ENCODE peak calls at places on chromosomes 2 and 18, in six cellular contexts. R is stimulated activated CD8-positive, alpha-beta memory T cell treated with anti-CD3 and anti-CD28 coated beads, Interleukin-15, amount 100 ng/mL, for 4 hours; F is A549; Z is foreskin fibroblast; K is stimulated activated CD4-positive, alpha-beta T cell treated with anti-CD3 and anti-CD28 coated beads, Interleukin-1b, Interleukin-23, amount 100 ng/mL, for 4 hours; A is GDM1. E is an unnamed sample.

GRCh38 chr2:68536000-68536399 is 68.6 kb downstream of the APLF start:
- DNase-seq in Z (no peak), K (no peak), R (no peak), F (no peak), A (peak; percentile 13), E (no peak)

GRCh38 chr18:67104700-67105284 is 411.7 kb downstream of the DSEL start:
- DNase-seq in R (no peak), A (peak; percentile 32), K (peak; percentile 10), Z (peak; percentile 58), F (peak; percentile 1), E (no peak)

GRCh38 chr2:24404582-24404981 is 44.2 kb upstream of the ITSN2 start:
- DNase-seq in Z (peak; percentile 64), A (no peak), F (no peak), R (no peak), K (no peak), E (no peak)

GRCh38 chr2:601387-601698 is 75.9 kb downstream of the TMEM18 start:
- DNase-seq in Z (no peak), R (no peak), F (no peak), A (no peak), K (no peak), E (no peak)

GRCh38 chr2:15813481-15814266 is 126.7 kb upstream of the MYCN start:
- DNase-seq in R (no peak), Z (no peak), K (no peak), F (no peak), A (no peak), E (no peak)

GRCh38 chr2:113058411-113058994 is 495 bp upstream of the IL36RN start:
- DNase-seq in F (no peak), K (no peak), Z (no peak), R (no peak), A (no peak), E (no peak)

GRCh38 chr18:13397504-13398163 is 179.1 kb downstream of the LDLRAD4 start:
- DNase-seq in Z (no peak), K (no peak), F (no peak), R (no peak), A (no peak), E (no peak)

GRCh38 chr2:103656558-103656957 is 894.7 kb downstream of the TMEM182 start:
- DNase-seq in F (no peak), A (no peak), R (no peak), K (no peak), Z (no peak), E (no peak)

GRCh38 chr2:239288951-239289481 is 111.8 kb downstream of the HDAC4 start:
- DNase-seq in R (no peak), K (no peak), F (no peak), Z (no peak), A (no peak), E (no peak)

GRCh38 chr18:48032876-48033769 is 102.7 kb upstream of the SMAD2 start:
- DNase-seq in Z (peak; percentile 62), R (no peak), A (no peak), K (no peak), F (no peak), E (no peak)

GRCh38 chr2:54767921-54768320 is 44.5 kb downstream of the EML6 start:
- DNase-seq in F (no peak), K (no peak), A (no peak), R (no peak), Z (peak; percentile 80), E (no peak)

GRCh38 chr18:61954347-61954746 is 61.5 kb upstream of the RNF152 start:
- DNase-seq in Z (no peak), K (no peak), A (no peak), R (no peak), F (no peak), E (no peak)

GRCh38 chr2:884027-884748 is 66.5 kb upstream of the SNTG2 start:
- DNase-seq in A (no peak), R (no peak), F (no peak), K (no peak), Z (no peak), E (no peak)

GRCh38 chr2:80186262-80186661 is 118.3 kb downstream of the LRRTM1 start:
- DNase-seq in A (no peak), Z (no peak), K (no peak), R (no peak), F (no peak), E (no peak)

GRCh38 chr2:150165479-150165878 is 322.0 kb downstream of the RND3 start:
- DNase-seq in K (no peak), R (no peak), A (no peak), Z (no peak), F (no peak), E (no peak)

GRCh38 chr2:223222397-223222796 is 170.4 kb downstream of the KCNE4 start:
- DNase-seq in A (no peak), R (no peak), F (peak; percentile 15), Z (peak; percentile 53), K (no peak), E (no peak)

GRCh38 chr2:226020179-226020578 is 620.7 kb downstream of the NYAP2 start:
- DNase-seq in F (no peak), A (no peak), Z (peak; percentile 64), K (no peak), R (no peak), E (no peak)

GRCh38 chr18:41713969-41714700 is 240.9 kb upstream of the PIK3C3 start:
- DNase-seq in K (no peak), R (no peak), A (no peak), Z (no peak), F (no peak), E (no peak)

GRCh38 chr2:20184067-20184938 is 40.6 kb downstream of the SDC1 start:
- DNase-seq in F (peak; percentile 86), R (no peak), A (no peak), Z (peak; percentile 67), K (no peak), E (no peak)

GRCh38 chr2:275457-275856 is 10.7 kb downstream of the ACP1 start:
- DNase-seq in F (no peak), R (no peak), A (no peak), Z (no peak), K (no peak), E (no peak)

GRCh38 chr18:79133724-79134123 is 64.5 kb downstream of the ATP9B start:
- DNase-seq in Z (no peak), A (no peak), R (no peak), K (no peak), F (no peak), E (no peak)

GRCh38 chr2:232779935-232780334 is 3.6 kb upstream of the KCNJ13 start:
- DNase-seq in F (no peak), Z (no peak), A (no peak), R (no peak), K (no peak), E (no peak)

GRCh38 chr18:32019251-32019943 is 772 bp downstream of the RNF125 start:
- DNase-seq in Z (peak; percentile 55), F (peak; percentile 16), R (no peak), A (no peak), K (peak; percentile 27), E (peak; percentile 25)

GRCh38 chr2:25043241-25043867 is 1.5 kb downstream of the EFR3B start:
- DNase-seq in K (peak; percentile 30), F (peak; percentile 62), A (no peak), R (peak; percentile 13), Z (peak; percentile 85), E (peak; percentile 29)

GRCh38 chr2:108571262-108571661 is 37.0 kb downstream of the LIMS1 start:
- DNase-seq in K (no peak), R (no peak), F (no peak), Z (no peak), A (no peak), E (no peak)

GRCh38 chr2:226631671-226632070 is 167.9 kb downstream of the IRS1 start:
- DNase-seq in R (no peak), F (no peak), Z (peak; percentile 35), A (no peak), K (no peak), E (no peak)

GRCh38 chr2:25380586-25381360 is 39.0 kb upstream of the DNMT3A start:
- DNase-seq in R (no peak), Z (no peak), F (no peak), K (no peak), A (no peak), E (no peak)

GRCh38 chr2:239087041-239087710 is 239.3 kb downstream of the TWIST2 start:
- DNase-seq in K (no peak), A (no peak), R (no peak), Z (peak; percentile 29), F (no peak), E (no peak)

GRCh38 chr2:84424152-84424551 is 34.9 kb downstream of the SUCLG1 start:
- DNase-seq in Z (peak; percentile 45), A (no peak), R (no peak), F (peak; percentile 25), K (no peak), E (no peak)

E was measured in activated CD8-positive, alpha-beta memory T cell treated with anti-CD3 and anti-CD28 coated beads for 4 hours.